ENCODE peak calls at places on chromosomes 3 and 15, in four cellular contexts. One of them, this sample, is unnamed. For H3K27me3, the result is how much of the 10 kb centered on the place peaks cover.

GRCh38 chr15:73633991-73634495 is 854 bp upstream of the NPTN start:
- DNase-seq in testis: no peak
- DNase-seq in tibial artery: no peak
- DNase-seq in upper lobe of right lung: no peak
- DNase-seq in this sample: no peak

GRCh38 chr3:135490219-135490618 is 475.3 kb upstream of the PPP2R3A start:
- DNase-seq in testis: no peak
- DNase-seq in tibial artery: no peak
- DNase-seq in upper lobe of right lung: no peak
- DNase-seq in this sample: no peak

GRCh38 chr15:56320861-56321260 is 44.4 kb upstream of the TEX9 start:
- DNase-seq in testis: no peak
- DNase-seq in tibial artery: no peak
- DNase-seq in upper lobe of right lung: no peak
- DNase-seq in this sample: no peak

GRCh38 chr15:95059346-95059905 is 828.1 kb downstream of the MCTP2 start:
- DNase-seq in testis: no peak
- DNase-seq in tibial artery: no peak
- DNase-seq in upper lobe of right lung: no peak
- DNase-seq in this sample: peak

GRCh38 chr3:42698216-42698910 is 4.2 kb downstream of the HHATL start:
- DNase-seq in testis: no peak
- DNase-seq in tibial artery: no peak
- DNase-seq in upper lobe of right lung: no peak
- DNase-seq in this sample: no peak

GRCh38 chr3:106209482-106209881 is 340.7 kb upstream of the CBLB start:
- DNase-seq in testis: no peak
- DNase-seq in tibial artery: no peak
- DNase-seq in upper lobe of right lung: no peak
- DNase-seq in this sample: no peak

GRCh38 chr15:71276355-71276665 is 161.0 kb downstream of the THSD4 start:
- DNase-seq in testis: no peak
- DNase-seq in tibial artery: no peak
- DNase-seq in upper lobe of right lung: no peak
- DNase-seq in this sample: no peak

GRCh38 chr3:169952045-169952444 is 14.6 kb upstream of the SEC62 start:
- DNase-seq in testis: no peak
- DNase-seq in tibial artery: no peak
- DNase-seq in upper lobe of right lung: no peak
- DNase-seq in this sample: no peak

GRCh38 chr3:48990636-48991421 is 788 bp downstream of the P4HTM start:
- DNase-seq in testis: peak
- DNase-seq in tibial artery: no peak
- DNase-seq in upper lobe of right lung: no peak
- DNase-seq in this sample: no peak

GRCh38 chr3:109072208-109072607 is 45.7 kb downstream of the MORC1 start:
- DNase-seq in testis: no peak
- DNase-seq in tibial artery: no peak
- DNase-seq in upper lobe of right lung: no peak
- DNase-seq in this sample: no peak

GRCh38 chr15:39327005-39327725 is 253.7 kb upstream of the THBS1 start:
- DNase-seq in testis: no peak
- DNase-seq in tibial artery: peak
- DNase-seq in upper lobe of right lung: no peak
- DNase-seq in this sample: no peak

GRCh38 chr3:48268936-48269551 is 28.1 kb downstream of the ZNF589 start:
- DNase-seq in testis: no peak
- DNase-seq in tibial artery: no peak
- DNase-seq in upper lobe of right lung: no peak
- DNase-seq in this sample: no peak

GRCh38 chr3:71601811-71602210 is 18.3 kb upstream of the FOXP1 start:
- DNase-seq in testis: no peak
- DNase-seq in tibial artery: no peak
- DNase-seq in upper lobe of right lung: no peak
- DNase-seq in this sample: no peak

GRCh38 chr15:49622561-49622960 is 1.7 kb downstream of the DTWD1 start:
- DNase-seq in testis: no peak
- DNase-seq in tibial artery: no peak
- DNase-seq in upper lobe of right lung: no peak
- DNase-seq in this sample: no peak

GRCh38 chr3:99818818-99819217 is 1.2 kb downstream of the CMSS1 start:
- DNase-seq in testis: no peak
- DNase-seq in tibial artery: no peak
- DNase-seq in upper lobe of right lung: no peak
- DNase-seq in this sample: no peak

GRCh38 chr15:32651229-32651837 is 9.8 kb downstream of the SCG5 start:
- DNase-seq in testis: peak
- DNase-seq in tibial artery: no peak
- DNase-seq in upper lobe of right lung: no peak
- DNase-seq in this sample: no peak

GRCh38 chr3:110344487-110344886 is 727.1 kb upstream of the NECTIN3 start:
- DNase-seq in testis: no peak
- DNase-seq in tibial artery: no peak
- DNase-seq in upper lobe of right lung: no peak
- DNase-seq in this sample: no peak

GRCh38 chr3:107604057-107604802 is 81.5 kb downstream of the BBX start:
- DNase-seq in testis: no peak
- DNase-seq in tibial artery: no peak
- DNase-seq in upper lobe of right lung: no peak
- DNase-seq in this sample: no peak

GRCh38 chr15:92095691-92096090 is 242.2 kb downstream of the SLCO3A1 start:
- DNase-seq in testis: no peak
- DNase-seq in tibial artery: no peak
- DNase-seq in upper lobe of right lung: no peak
- DNase-seq in this sample: no peak

GRCh38 chr15:83762367-83762766 is 108.4 kb downstream of the ADAMTSL3 start:
- DNase-seq in testis: no peak
- DNase-seq in tibial artery: no peak
- DNase-seq in upper lobe of right lung: no peak
- DNase-seq in this sample: no peak

GRCh38 chr3:196987022-196987421 is 18.4 kb upstream of the PIGZ start:
- DNase-seq in testis: no peak
- DNase-seq in tibial artery: no peak
- DNase-seq in upper lobe of right lung: no peak
- DNase-seq in this sample: no peak

GRCh38 chr15:83918011-83918410 is 264.1 kb downstream of the ADAMTSL3 start:
- DNase-seq in testis: no peak
- DNase-seq in tibial artery: no peak
- DNase-seq in upper lobe of right lung: no peak
- DNase-seq in this sample: no peak

GRCh38 chr3:154018100-154018696 is 103.0 kb upstream of the ARHGEF26 start:
- DNase-seq in testis: peak
- DNase-seq in tibial artery: no peak
- DNase-seq in upper lobe of right lung: no peak
- DNase-seq in this sample: no peak

GRCh38 chr3:149473314-149473990 is 1.0 kb upstream of the TM4SF4 start:
- DNase-seq in testis: no peak
- DNase-seq in tibial artery: peak
- DNase-seq in upper lobe of right lung: no peak
- DNase-seq in this sample: no peak

GRCh38 chr3:172115787-172116186 is 76.4 kb downstream of the FNDC3B start:
- DNase-seq in testis: no peak
- DNase-seq in tibial artery: no peak
- DNase-seq in upper lobe of right lung: no peak
- DNase-seq in this sample: no peak

DNA sequence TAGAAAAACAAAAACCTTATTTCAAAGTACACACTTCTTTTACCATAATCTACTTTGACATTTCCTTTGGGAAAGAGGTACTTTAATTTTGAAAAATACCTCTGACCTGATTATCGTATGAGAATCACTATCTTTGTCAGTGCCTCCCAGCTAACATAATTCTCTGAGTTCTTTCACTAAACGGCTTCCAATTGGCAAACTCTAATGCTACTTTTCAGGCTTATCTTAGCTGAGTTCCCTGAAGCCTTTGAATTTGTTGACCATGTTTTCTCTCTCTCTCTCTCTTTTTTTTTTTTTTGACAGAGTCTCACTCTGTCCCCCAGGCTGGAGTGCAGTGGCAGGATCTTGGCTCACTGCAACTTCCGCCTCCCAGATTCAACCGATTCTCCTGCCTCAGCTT is 312.8 kb downstream of the ZPLD1 start:
- DNase-seq in testis: no peak
- DNase-seq in tibial artery: no peak
- DNase-seq in upper lobe of right lung: no peak
- DNase-seq in this sample: no peak
- H3K27me3 ChIP-seq in testis: under half
- H3K27me3 ChIP-seq in tibial artery: under half
- H3K27me3 ChIP-seq in upper lobe of right lung: under half
- H3K27me3 ChIP-seq in this sample: under half

DNA sequence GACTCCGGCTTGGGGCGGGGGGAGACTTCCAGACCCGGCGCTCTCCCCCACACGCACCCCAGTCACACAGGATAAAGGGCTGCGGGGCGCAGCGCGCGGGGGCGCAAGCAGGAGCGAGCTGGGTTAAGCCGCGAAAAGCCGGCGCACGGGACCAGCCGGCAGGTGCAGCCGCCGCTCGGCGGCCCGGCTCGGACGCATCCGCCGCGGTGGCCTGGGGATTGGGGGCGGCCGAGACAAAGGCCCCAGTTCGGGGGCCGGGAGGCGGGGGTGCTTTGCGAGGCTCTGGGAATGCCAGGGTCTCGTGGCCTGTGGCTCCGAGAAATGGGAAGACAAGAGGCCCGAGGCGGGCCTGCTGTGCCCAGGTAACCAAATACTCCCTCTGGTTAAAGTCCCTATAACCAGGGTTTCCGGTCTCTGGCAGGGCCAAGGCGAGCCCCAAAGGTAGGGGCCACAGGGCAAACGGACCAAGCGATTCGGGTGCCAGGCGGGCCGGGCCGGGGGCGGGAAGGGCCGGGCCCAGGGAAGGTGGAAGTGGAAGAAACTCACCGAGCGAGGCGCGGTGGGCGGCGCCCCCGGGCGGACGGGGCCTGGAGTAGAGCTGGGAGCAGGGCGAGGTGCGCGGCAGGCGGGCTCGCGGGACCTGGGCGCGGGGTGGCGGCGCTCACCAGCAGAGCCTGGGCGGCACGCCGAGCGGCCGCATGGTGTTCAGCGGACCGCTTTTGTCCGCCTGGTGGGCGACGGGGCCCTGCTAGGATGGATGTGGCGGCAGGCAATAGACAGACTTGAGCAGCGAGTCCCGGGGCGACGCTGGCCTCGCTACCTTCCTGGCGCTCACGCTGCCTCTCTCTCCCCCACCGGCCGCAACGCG is at the start of gene GATA2:
- DNase-seq in testis: no peak
- DNase-seq in tibial artery: peak
- DNase-seq in upper lobe of right lung: peak
- DNase-seq in this sample: no peak
- H3K4me3 ChIP-seq in testis: peak
- H3K4me3 ChIP-seq in tibial artery: no peak
- H3K4me3 ChIP-seq in upper lobe of right lung: peak
- H3K4me3 ChIP-seq in this sample: no peak

GRCh38 chr3:13579089-13579488 is 30.2 kb downstream of the FBLN2 start:
- DNase-seq in testis: no peak
- DNase-seq in tibial artery: no peak
- DNase-seq in upper lobe of right lung: no peak
- DNase-seq in this sample: no peak
- H3K27me3 ChIP-seq in testis: under half
- H3K27me3 ChIP-seq in tibial artery: under half
- H3K27me3 ChIP-seq in upper lobe of right lung: under half
- H3K27me3 ChIP-seq in this sample: under half

GRCh38 chr15:28884151-28884940 is 1.4 kb upstream of the APBA2 start:
- DNase-seq in testis: no peak
- DNase-seq in tibial artery: no peak
- DNase-seq in upper lobe of right lung: no peak
- DNase-seq in this sample: no peak

GRCh38 chr15:28885630-28886430 is at the start of gene APBA2:
- DNase-seq in testis: peak
- DNase-seq in tibial artery: no peak
- DNase-seq in upper lobe of right lung: no peak
- DNase-seq in this sample: no peak

GRCh38 chr15:28887344-28888174 is 1.8 kb downstream of the APBA2 start:
- DNase-seq in testis: no peak
- DNase-seq in tibial artery: no peak
- DNase-seq in upper lobe of right lung: no peak
- DNase-seq in this sample: no peak

GRCh38 chr15:28886431-28887343 is 913 bp downstream of the APBA2 start:
- DNase-seq in testis: no peak
- DNase-seq in tibial artery: no peak
- DNase-seq in upper lobe of right lung: no peak
- DNase-seq in this sample: no peak

GRCh38 chr15:28885289-28885629 is 515 bp upstream of the APBA2 start:
- DNase-seq in testis: no peak
- DNase-seq in tibial artery: no peak
- DNase-seq in upper lobe of right lung: no peak
- DNase-seq in this sample: no peak
- H3K4me3 ChIP-seq in testis: peak
- H3K4me3 ChIP-seq in tibial artery: peak
- H3K4me3 ChIP-seq in upper lobe of right lung: peak
- H3K4me3 ChIP-seq in this sample: no peak

GRCh38 chr15:88266170-88266569 is 9.6 kb upstream of the NTRK3 start:
- DNase-seq in testis: no peak
- DNase-seq in tibial artery: no peak
- DNase-seq in upper lobe of right lung: no peak
- DNase-seq in this sample: no peak

GRCh38 chr15:88264622-88265021 is 8.1 kb upstream of the NTRK3 start:
- DNase-seq in testis: no peak
- DNase-seq in tibial artery: no peak
- DNase-seq in upper lobe of right lung: no peak
- DNase-seq in this sample: no peak

GRCh38 chr15:88272421-88272820 is 15.9 kb upstream of the NTRK3 start:
- DNase-seq in testis: no peak
- DNase-seq in tibial artery: no peak
- DNase-seq in upper lobe of right lung: peak
- DNase-seq in this sample: no peak

GRCh38 chr15:88267720-88268119 is 11.2 kb upstream of the NTRK3 start:
- DNase-seq in testis: no peak
- DNase-seq in tibial artery: no peak
- DNase-seq in upper lobe of right lung: no peak
- DNase-seq in this sample: no peak

DNA sequence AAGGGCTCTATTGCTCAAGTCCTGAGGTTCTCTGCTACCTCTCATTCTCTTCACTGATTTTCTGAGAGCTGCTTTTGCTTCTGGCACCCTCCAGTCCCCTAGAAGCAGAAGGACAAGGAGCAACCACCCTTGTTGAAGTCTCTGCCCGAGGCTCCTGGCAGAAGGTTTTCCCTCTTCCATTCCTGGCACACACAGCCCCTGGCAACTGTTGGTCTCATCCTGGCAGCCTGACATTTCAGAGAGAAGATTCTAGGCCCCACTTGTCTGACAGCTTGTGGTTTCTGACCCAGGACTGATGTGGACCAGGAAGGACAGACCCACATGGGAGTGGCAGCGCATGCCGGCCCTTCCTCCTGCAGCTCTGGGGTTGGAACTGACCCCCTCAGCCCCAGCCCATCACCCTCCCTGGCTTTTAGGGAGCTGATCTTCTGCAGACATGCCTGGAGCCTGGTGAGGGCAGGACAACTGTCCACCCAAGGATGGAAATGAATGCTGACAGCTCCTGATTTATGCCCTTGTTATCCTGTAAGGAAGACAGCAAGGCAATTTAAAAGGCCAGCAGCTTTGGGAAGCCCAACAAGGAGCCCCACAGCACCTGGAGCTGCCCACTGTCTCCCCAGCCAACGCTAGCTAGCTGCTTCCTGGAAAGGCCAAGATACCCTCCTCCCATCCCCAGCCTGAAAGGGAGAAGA is 13.0 kb upstream of the NTRK3 start:
- DNase-seq in testis: no peak
- DNase-seq in tibial artery: no peak
- DNase-seq in upper lobe of right lung: no peak
- DNase-seq in this sample: no peak
- H3K27me3 ChIP-seq in testis: under half
- H3K27me3 ChIP-seq in tibial artery: under half
- H3K27me3 ChIP-seq in upper lobe of right lung: under half
- H3K27me3 ChIP-seq in this sample: under half